ENCODE peak calls at places on chromosome 14, in nine cellular contexts. W is GM23338, V is neural progenitor cell, D is GM23248, L is PC-3, G is MM.1S, T is SK-N-SH, Q is OCI-LY7, B is HCT116. C is an unnamed sample. For H3K4me1, the result is how much of the 10 kb centered on the place peaks cover.

GRCh38 chr14:38987781-38988180 is 115.3 kb downstream of the SEC23A start:
- DNase-seq in W (no peak), V (no peak), D (no peak), L (no peak), G (no peak), T (no peak), Q (no peak), B (no peak), C (no peak)

GRCh38 chr14:67151082-67151666 is 38.1 kb upstream of the GARIN2 start:
- DNase-seq in W (peak), V (no peak), D (peak), L (peak), G (no peak), T (no peak), Q (no peak), B (no peak), C (no peak)

GRCh38 chr14:21988413-21988812 is 314.8 kb upstream of the OR4E1 start:
- DNase-seq in W (no peak), V (no peak), D (no peak), L (no peak), G (no peak), T (no peak), Q (no peak), B (no peak), C (no peak)

GRCh38 chr14:20460458-20461229 is 590 bp downstream of the PIP4P1 start:
- DNase-seq in W (peak), V (no peak), D (peak), L (peak), G (peak), T (no peak), Q (peak), B (no peak), C (peak)

GRCh38 chr14:30585204-30585603 is 26.2 kb downstream of the G2E3 start:
- DNase-seq in W (no peak), V (no peak), D (no peak), L (no peak), G (no peak), T (no peak), Q (no peak), B (no peak), C (no peak)

GRCh38 chr14:57291692-57292647 is 23.2 kb downstream of the AP5M1 start:
- DNase-seq in W (no peak), V (peak), D (no peak), L (no peak), G (no peak), T (no peak), Q (no peak), B (no peak), C (no peak)

GRCh38 chr14:76232782-76233181 is 81.1 kb downstream of the GPATCH2L start:
- DNase-seq in W (no peak), V (no peak), D (no peak), L (no peak), G (no peak), T (no peak), Q (no peak), B (no peak), C (no peak)

GRCh38 chr14:81137316-81137715 is 83.4 kb downstream of the GTF2A1 start:
- DNase-seq in W (no peak), V (no peak), D (peak), L (peak), G (no peak), T (peak), Q (no peak), B (no peak), C (no peak)

GRCh38 chr14:34548472-34548981 is 9.0 kb upstream of the EAPP start:
- DNase-seq in W (no peak), V (no peak), D (peak), L (no peak), G (no peak), T (no peak), Q (no peak), B (no peak), C (no peak)

GRCh38 chr14:95862243-95862642 is 14.4 kb upstream of the TUNAR start:
- DNase-seq in W (peak), V (peak), D (peak), L (no peak), G (no peak), T (no peak), Q (no peak), B (no peak), C (peak)

GRCh38 chr14:23436327-23437141 is 1.1 kb upstream of the MYH7 start:
- DNase-seq in W (no peak), V (peak), D (no peak), L (no peak), G (no peak), T (no peak), Q (no peak), B (no peak), C (peak)

GRCh38 chr14:36096090-36096489 is 80.4 kb downstream of the PTCSC3 start:
- DNase-seq in W (no peak), V (no peak), D (peak), L (peak), G (no peak), T (no peak), Q (no peak), B (no peak), C (no peak)

GRCh38 chr14:82755923-82756322 is 1222.3 kb upstream of the SEL1L start:
- DNase-seq in W (no peak), V (no peak), D (no peak), L (no peak), G (no peak), T (no peak), Q (no peak), B (no peak), C (no peak)

GRCh38 chr14:36508418-36509051 is 11.5 kb downstream of the NKX2-1 start:
- DNase-seq in W (peak), V (peak), D (no peak), L (no peak), G (no peak), T (peak), Q (no peak), B (no peak), C (no peak)

GRCh38 chr14:70955543-70956480 is 48.6 kb downstream of the PCNX1 start:
- DNase-seq in W (peak), V (peak), D (peak), L (peak), G (peak), T (peak), Q (peak), B (no peak), C (peak)

GRCh38 chr14:50085570-50086315 is 30.6 kb downstream of the VCPKMT start:
- DNase-seq in W (no peak), V (no peak), D (peak), L (peak), G (no peak), T (no peak), Q (peak), B (no peak), C (no peak)

GRCh38 chr14:70890842-70891442 is 16.3 kb upstream of the PCNX1 start:
- DNase-seq in W (no peak), V (no peak), D (no peak), L (no peak), G (no peak), T (no peak), Q (no peak), B (no peak), C (no peak)

GRCh38 chr14:37591311-37591940 is 3.6 kb downstream of the FOXA1 start:
- DNase-seq in W (peak), V (peak), D (no peak), L (peak), G (no peak), T (no peak), Q (no peak), B (no peak), C (peak)

GRCh38 chr14:98022541-98023520 is 1225.6 kb downstream of the VRK1 start:
- DNase-seq in W (peak), V (peak), D (no peak), L (no peak), G (no peak), T (no peak), Q (no peak), B (no peak), C (no peak)

GRCh38 chr14:31936100-31936499 is 141.0 kb upstream of the ARHGAP5 start:
- DNase-seq in W (no peak), V (no peak), D (peak), L (peak), G (no peak), T (no peak), Q (no peak), B (no peak), C (peak)

GRCh38 chr14:35362911-35363374 is 41.6 kb downstream of the NFKBIA start:
- DNase-seq in W (no peak), V (no peak), D (no peak), L (no peak), G (no peak), T (no peak), Q (no peak), B (no peak), C (no peak)

DNA sequence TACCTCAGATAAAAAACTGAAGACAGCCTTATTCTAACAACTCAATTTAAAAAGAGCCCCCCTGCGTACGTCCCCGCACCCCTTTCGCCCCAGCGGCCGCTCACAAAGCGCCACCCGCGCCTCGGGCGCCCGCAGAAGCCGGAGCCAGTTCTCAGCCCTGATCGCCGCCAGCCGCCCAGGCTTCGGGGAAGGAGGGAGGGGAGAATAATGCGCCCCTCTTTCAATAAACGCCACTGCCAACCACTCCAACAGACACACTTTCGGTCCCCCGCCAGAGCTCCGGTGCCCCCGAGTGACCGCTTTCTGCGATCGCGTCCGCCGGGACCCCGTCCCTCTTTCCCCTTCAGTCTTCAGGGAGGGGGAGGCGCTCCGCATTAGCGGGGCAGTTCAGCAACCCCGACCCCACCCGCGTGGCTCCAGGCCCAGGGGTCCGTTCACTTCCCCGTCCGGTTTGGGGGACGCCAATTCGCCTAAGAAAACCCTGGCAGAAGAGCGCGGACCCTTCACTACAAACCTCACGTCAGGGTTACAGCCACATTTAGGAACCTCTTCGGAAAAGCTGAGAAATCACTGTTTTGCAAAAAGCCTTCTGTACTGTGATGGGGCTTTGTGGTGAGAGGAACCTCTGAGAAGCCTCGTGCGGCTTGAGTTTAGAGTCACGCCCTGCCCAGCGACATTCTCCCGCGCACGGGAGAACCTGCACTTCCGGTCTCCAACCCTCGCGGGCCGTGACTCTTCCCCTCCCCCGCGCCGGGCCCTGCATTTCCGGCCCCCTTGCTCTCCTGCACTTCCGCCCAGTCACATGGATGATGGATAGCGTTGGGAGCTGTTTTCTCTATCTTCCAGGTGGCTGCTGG is 18.7 kb downstream of the FOXG1 start:
- DNase-seq in W (peak), V (peak), D (peak), L (no peak), G (no peak), T (no peak), Q (no peak), B (no peak), C (peak)
- H3K4me3 ChIP-seq in W (peak), V (peak), D (peak), L (no peak), G (no peak), T (peak), Q (no peak), B (no peak), C (peak)

GRCh38 chr14:104698688-104699425 is 9.4 kb downstream of the INF2 start:
- DNase-seq in W (no peak), V (no peak), D (no peak), L (no peak), G (no peak), T (no peak), Q (no peak), B (no peak), C (no peak)
- H3K4me1 ChIP-seq in W (under half), V (under half), D (under half), L (under half), G (under half), T (under half), Q (under half), B (under half), C (under half)

GRCh38 chr14:63179383-63179782 is 24.9 kb upstream of the RHOJ start:
- DNase-seq in W (no peak), V (no peak), D (no peak), L (peak), G (no peak), T (no peak), Q (no peak), B (no peak), C (no peak)

GRCh38 chr14:63175531-63175930 is 28.7 kb upstream of the RHOJ start:
- DNase-seq in W (no peak), V (no peak), D (no peak), L (no peak), G (no peak), T (no peak), Q (no peak), B (no peak), C (no peak)

GRCh38 chr14:63182967-63183366 is 21.3 kb upstream of the RHOJ start:
- DNase-seq in W (no peak), V (no peak), D (no peak), L (no peak), G (no peak), T (no peak), Q (no peak), B (no peak), C (no peak)

GRCh38 chr14:63178912-63179311 is 25.3 kb upstream of the RHOJ start:
- DNase-seq in W (no peak), V (no peak), D (peak), L (peak), G (no peak), T (no peak), Q (no peak), B (no peak), C (no peak)

DNA sequence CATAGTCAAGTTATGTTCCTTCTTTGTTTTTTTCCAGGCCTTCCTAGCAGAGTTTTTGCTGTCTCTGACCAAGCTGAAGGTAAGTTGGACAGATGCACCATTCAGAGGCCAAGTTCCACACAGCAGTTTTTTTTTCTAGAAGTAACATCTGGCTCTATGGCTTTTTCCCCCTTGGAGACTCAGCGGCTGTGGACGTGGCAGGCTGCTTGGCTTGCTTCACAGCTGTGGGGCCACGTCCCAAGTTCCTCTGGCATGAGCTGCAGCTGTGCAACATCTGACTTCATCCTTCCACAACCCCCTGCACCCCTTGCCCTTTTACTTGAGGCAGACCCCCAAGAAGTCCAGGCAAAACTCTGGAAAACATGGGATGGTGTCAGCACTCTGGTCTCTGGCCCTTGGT is 24.2 kb upstream of the RHOJ start:
- DNase-seq in W (no peak), V (no peak), D (peak), L (no peak), G (no peak), T (no peak), Q (no peak), B (no peak), C (no peak)
- TF ChIP-seq EZH2phosphoT487 in W (no peak), V (no peak), D (no peak), L (no peak), G (no peak), T (no peak), Q (no peak), B (no peak), C (no peak)

GRCh38 chr14:61438036-61438435 is 116.7 kb downstream of the PRKCH start:
- DNase-seq in W (no peak), V (no peak), D (no peak), L (no peak), G (no peak), T (no peak), Q (no peak), B (no peak), C (no peak)

GRCh38 chr14:61437383-61437782 is 116.0 kb downstream of the PRKCH start:
- DNase-seq in W (no peak), V (no peak), D (no peak), L (no peak), G (no peak), T (no peak), Q (no peak), B (no peak), C (no peak)

GRCh38 chr14:61439779-61440418 is 118.5 kb downstream of the PRKCH start:
- DNase-seq in W (no peak), V (no peak), D (no peak), L (no peak), G (no peak), T (no peak), Q (no peak), B (no peak), C (no peak)

GRCh38 chr14:61438497-61438859 is 117.1 kb downstream of the PRKCH start:
- DNase-seq in W (no peak), V (no peak), D (no peak), L (no peak), G (no peak), T (no peak), Q (no peak), B (no peak), C (no peak)

DNA sequence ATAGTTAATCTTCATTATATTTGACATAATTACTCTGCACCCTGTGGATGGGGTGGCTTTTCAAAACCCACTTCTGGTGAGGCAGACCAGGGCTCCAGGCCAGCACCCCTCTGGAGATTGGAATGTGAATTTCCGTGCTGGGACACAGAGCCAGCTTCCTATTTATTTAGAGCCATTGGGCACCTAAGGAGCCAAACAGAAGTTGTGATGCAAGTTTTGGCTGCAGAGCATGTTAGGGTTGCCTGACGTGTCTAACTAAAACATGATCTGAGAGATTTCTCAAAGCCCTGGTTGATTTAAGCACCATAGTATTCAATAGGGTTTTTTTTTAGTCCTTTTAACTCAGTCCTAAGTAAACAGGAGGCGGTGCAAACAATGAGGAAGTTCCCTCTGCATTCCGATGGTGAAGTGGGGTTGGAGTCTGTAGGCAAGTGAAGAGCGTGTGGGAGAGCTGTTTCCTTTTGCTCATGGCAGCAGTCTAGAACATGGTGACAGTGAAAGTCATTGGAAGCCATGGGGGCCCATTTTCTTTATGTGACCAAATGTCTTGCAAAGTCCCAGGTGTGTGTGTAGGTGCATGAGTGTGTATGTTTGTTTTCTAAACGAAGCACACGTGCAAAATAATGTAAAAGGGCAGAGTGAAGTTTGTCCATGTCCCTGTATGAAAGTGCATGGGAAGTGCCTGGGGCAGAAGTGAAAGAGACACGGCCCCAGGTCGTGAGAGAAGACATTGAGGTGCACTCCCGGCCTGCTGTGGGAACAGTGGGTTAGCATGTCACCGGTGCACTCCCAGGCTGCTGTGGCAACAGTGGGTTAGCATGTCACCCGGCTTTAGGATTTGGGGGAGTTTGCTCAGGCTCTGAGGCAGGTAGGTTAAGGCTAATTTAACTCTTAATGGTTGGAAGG is 117.7 kb downstream of the PRKCH start:
- DNase-seq in W (peak), V (peak), D (peak), L (peak), G (no peak), T (no peak), Q (no peak), B (no peak), C (peak)
- H3K4me3 ChIP-seq in W (peak), V (no peak), D (peak), L (peak), G (no peak), T (no peak), Q (no peak), B (peak), C (no peak)

GRCh38 chr14:74578479-74578878 is 33.6 kb downstream of the LTBP2 start:
- DNase-seq in W (no peak), V (no peak), D (no peak), L (no peak), G (no peak), T (peak), Q (no peak), B (no peak), C (no peak)
- H3K4me1 ChIP-seq in W (under half), V (under half), D (half or more), L (under half), G (under half), T (half or more), Q (under half), B (under half), C (under half)

GRCh38 chr14:100708349-100709217 is 18.1 kb upstream of the DLK1 start:
- DNase-seq in W (peak), V (peak), D (peak), L (peak), G (no peak), T (no peak), Q (no peak), B (peak), C (peak)

GRCh38 chr14:100710391-100711116 is 16.1 kb upstream of the DLK1 start:
- DNase-seq in W (no peak), V (no peak), D (no peak), L (no peak), G (no peak), T (no peak), Q (no peak), B (no peak), C (no peak)

GRCh38 chr14:100711117-100711462 is 15.6 kb upstream of the DLK1 start:
- DNase-seq in W (no peak), V (no peak), D (no peak), L (no peak), G (no peak), T (no peak), Q (no peak), B (no peak), C (no peak)

GRCh38 chr14:100709956-100710284 is 16.8 kb upstream of the DLK1 start:
- DNase-seq in W (no peak), V (no peak), D (no peak), L (no peak), G (no peak), T (no peak), Q (no peak), B (no peak), C (no peak)

DNA sequence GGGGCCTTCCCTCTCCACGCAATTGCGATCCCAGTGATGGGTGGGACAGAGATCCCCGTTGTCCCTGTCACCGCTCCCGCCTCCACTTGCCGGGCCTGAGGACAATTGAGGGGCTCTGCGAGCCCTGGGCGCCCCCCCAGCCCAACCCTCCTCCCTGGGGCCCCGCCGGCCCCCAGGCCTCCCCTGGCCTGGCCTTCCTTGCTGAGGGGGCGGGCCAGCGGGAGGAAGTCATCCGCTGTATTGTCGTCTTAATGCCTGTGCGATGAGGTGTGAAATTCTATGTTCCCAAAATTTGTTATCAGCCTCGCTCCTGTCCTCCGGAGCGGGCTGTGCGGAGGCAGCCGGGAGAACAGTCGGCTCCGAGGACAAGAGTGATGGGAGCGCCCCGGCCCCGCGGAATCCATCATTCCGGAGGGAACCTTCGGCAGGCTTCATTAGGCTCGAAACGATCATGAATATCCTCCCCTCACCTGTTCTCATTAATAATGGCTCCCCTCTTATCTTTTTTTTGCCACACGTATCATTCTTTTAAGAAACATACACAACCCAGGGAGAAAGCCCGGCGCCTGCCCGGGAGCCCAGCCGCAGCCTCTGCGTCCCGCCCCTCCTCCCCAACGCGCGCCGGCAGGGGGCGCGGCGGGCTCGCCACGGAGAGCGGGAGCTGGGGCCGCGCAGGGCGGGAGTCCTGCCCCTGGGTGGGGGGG is 17.3 kb upstream of the DLK1 start:
- DNase-seq in W (peak), V (peak), D (peak), L (peak), G (no peak), T (no peak), Q (no peak), B (no peak), C (peak)
- TF ChIP-seq EZH2phosphoT487 in W (no peak), V (peak), D (no peak), L (no peak), G (no peak), T (no peak), Q (no peak), B (no peak), C (no peak)

GRCh38 chr14:60649815-60650381 is 621 bp upstream of the SIX1 start:
- DNase-seq in W (peak), V (peak), D (peak), L (peak), G (no peak), T (no peak), Q (no peak), B (no peak), C (peak)
- H3K4me3 ChIP-seq in W (peak), V (peak), D (peak), L (peak), G (peak), T (peak), Q (no peak), B (peak), C (peak)

C was measured in hepatocyte.